ENCODE peak calls at places on chromosome 11, in four cellular contexts. P is sigmoid colon, H is lung, R is Peyer's patch. I is an unnamed sample. For H3K36me3, the result is how much of the 10 kb centered on the place peaks cover.

GRCh38 chr11:106032861-106033260 is 10.8 kb upstream of the MSANTD4 start:
- DNase-seq in P (no peak), R (no peak), H (no peak), I (no peak)

GRCh38 chr11:62933285-62933684 is 12.1 kb upstream of the CHRM1 start:
- DNase-seq in H (no peak), P (no peak), R (no peak), I (no peak)

GRCh38 chr11:47373876-47374820 is 4.2 kb downstream of the SPI1 start:
- DNase-seq in H (peak), P (peak), R (peak), I (peak)

GRCh38 chr11:123580557-123581275 is 73.7 kb downstream of the SCN3B start:
- DNase-seq in R (peak), H (peak), P (no peak), I (peak)

GRCh38 chr11:17861036-17861755 is 126.6 kb downstream of the KCNC1 start:
- DNase-seq in R (no peak), P (no peak), H (no peak), I (no peak)

GRCh38 chr11:128208329-128209220 is 378.8 kb downstream of the ETS1 start:
- DNase-seq in R (no peak), P (no peak), H (peak), I (no peak)

GRCh38 chr11:126352934-126353801 is 2.3 kb upstream of the ST3GAL4 start:
- DNase-seq in R (no peak), P (no peak), H (no peak), I (no peak)

GRCh38 chr11:23336961-23337360 is 476.7 kb upstream of the CCDC179 start:
- DNase-seq in P (no peak), R (no peak), H (no peak), I (no peak)

GRCh38 chr11:102142333-102142732 is 32.1 kb downstream of the YAP1 start:
- DNase-seq in P (no peak), H (no peak), R (no peak), I (no peak)

GRCh38 chr11:82900277-82901164 is at the start of gene PRCP:
- DNase-seq in R (peak), H (peak), P (peak), I (peak)

GRCh38 chr11:134466909-134467567 is 55.0 kb upstream of the B3GAT1 start:
- DNase-seq in H (no peak), P (peak), R (no peak), I (no peak)

GRCh38 chr11:134670247-134670646 is 258.2 kb upstream of the B3GAT1 start:
- DNase-seq in P (peak), R (no peak), H (peak), I (no peak)

GRCh38 chr11:60910711-60911366 is 3.1 kb upstream of the TMEM109 start:
- DNase-seq in P (peak), R (no peak), H (no peak), I (no peak)

GRCh38 chr11:81278986-81279385 is 1454.7 kb downstream of the FAM181B start:
- DNase-seq in R (no peak), P (no peak), H (no peak), I (no peak)

GRCh38 chr11:115618428-115618827 is 114.2 kb upstream of the CADM1 start:
- DNase-seq in R (no peak), H (no peak), P (no peak), I (no peak)

GRCh38 chr11:20253796-20254195 is 93.5 kb upstream of the DBX1 start:
- DNase-seq in R (no peak), P (no peak), H (no peak), I (no peak)

GRCh38 chr11:67558084-67558772 is 25.4 kb upstream of the GSTP1 start:
- DNase-seq in H (peak), P (no peak), R (no peak), I (no peak)

GRCh38 chr11:45149483-45150056 is 3.1 kb downstream of the PRDM11 start:
- DNase-seq in H (no peak), P (peak), R (no peak), I (no peak)

GRCh38 chr11:29258411-29258810 is 758.4 kb downstream of the KCNA4 start:
- DNase-seq in P (no peak), R (no peak), H (no peak), I (no peak)

GRCh38 chr11:119567667-119568582 is 145.0 kb upstream of the THY1 start:
- DNase-seq in P (peak), R (no peak), H (no peak), I (peak)

GRCh38 chr11:34380696-34381095 is 22.9 kb upstream of the ABTB2 start:
- DNase-seq in P (no peak), H (no peak), R (no peak), I (no peak)

GRCh38 chr11:91104237-91104636 is 881.4 kb upstream of the CHORDC1 start:
- DNase-seq in R (no peak), P (no peak), H (no peak), I (no peak)

GRCh38 chr11:93225642-93226041 is 27.9 kb upstream of the SLC36A4 start:
- DNase-seq in R (no peak), P (no peak), H (no peak), I (no peak)

GRCh38 chr11:94304559-94304958 is at the start of gene IZUMO1R:
- DNase-seq in P (no peak), R (no peak), H (no peak), I (no peak)

GRCh38 chr11:45332486-45332934 is 46.4 kb upstream of the SYT13 start:
- DNase-seq in P (peak), R (no peak), H (no peak), I (peak)

GRCh38 chr11:129249351-129249750 is 57.2 kb upstream of the ARHGAP32 start:
- DNase-seq in R (no peak), P (no peak), H (no peak), I (no peak)

GRCh38 chr11:125110996-125111340 is 458 bp downstream of the TMEM218 start:
- DNase-seq in H (no peak), P (no peak), R (no peak), I (no peak)

GRCh38 chr11:3700910-3701309 is 29.7 kb upstream of the CHRNA10 start:
- DNase-seq in P (no peak), H (no peak), R (no peak), I (no peak)

GRCh38 chr11:45652781-45653180 is 12.6 kb downstream of the CHST1 start:
- DNase-seq in R (no peak), H (no peak), P (peak), I (no peak)

GRCh38 chr11:64081663-64082442 is 46.1 kb downstream of the FLRT1 start:
- DNase-seq in P (no peak), R (no peak), H (no peak), I (peak)

GRCh38 chr11:8694137-8694536 is 11.5 kb downstream of the RPL27A start:
- DNase-seq in P (no peak), H (no peak), R (no peak), I (no peak)
- H3K36me3 ChIP-seq in P (half or more), H (under half), R (under half), I (under half)

DNA sequence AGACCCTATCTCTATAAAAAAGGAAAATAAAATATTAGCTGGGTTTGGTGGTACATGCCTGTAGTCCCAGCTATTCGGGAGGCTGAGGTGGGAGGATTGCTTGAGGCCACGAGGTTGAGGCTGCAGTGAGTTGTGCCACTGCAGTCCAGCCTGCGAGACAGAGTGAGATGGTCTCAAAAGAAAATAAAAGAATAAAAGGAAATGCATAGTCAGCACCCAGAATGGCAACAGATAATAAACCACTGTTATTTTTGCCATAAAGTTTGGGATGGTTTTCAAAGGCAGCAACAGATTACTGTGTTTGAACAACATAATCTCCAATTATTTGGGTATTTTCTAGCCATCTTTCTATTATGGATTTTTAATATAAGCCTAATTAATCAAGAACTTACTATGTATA is 61.9 kb downstream of the ATG16L2 start:
- DNase-seq in R (no peak), H (no peak), P (no peak), I (no peak)
- H3K36me3 ChIP-seq in R (under half), H (under half), P (under half), I (under half)

GRCh38 chr11:12003815-12004214 is 4.6 kb downstream of the DKK3 start:
- DNase-seq in H (no peak), P (no peak), R (no peak), I (no peak)
- H3K36me3 ChIP-seq in H (under half), P (under half), R (under half), I (under half)

DNA sequence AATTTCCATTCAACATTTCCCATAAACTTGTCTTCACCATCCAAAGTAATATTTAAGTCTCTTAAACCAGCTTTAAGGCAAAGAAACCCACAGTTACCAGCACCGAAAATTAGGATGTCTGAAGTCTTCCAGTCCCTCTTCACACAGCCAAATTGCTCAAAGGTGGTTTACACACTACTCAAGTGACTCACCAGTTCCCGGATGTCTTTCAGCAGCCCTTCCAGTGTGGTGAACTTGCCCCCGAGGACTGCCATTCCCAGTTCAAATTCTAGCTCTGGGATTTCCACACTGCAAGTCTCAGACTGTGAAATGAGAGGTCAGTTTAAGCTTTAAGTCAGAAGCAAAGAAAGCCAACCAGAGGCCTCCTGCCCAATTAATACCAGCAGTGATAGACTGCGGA is 5.1 kb downstream of the ZPR1 start:
- DNase-seq in P (no peak), H (no peak), R (no peak), I (no peak)
- H3K36me3 ChIP-seq in P (under half), H (under half), R (under half), I (under half)

GRCh38 chr11:66334605-66335442 is 1.4 kb downstream of the RIN1 start:
- DNase-seq in R (no peak), P (peak), H (no peak), I (no peak)

GRCh38 chr11:66335531-66336233 is 552 bp downstream of the RIN1 start:
- DNase-seq in R (no peak), H (no peak), P (peak), I (no peak)

GRCh38 chr11:66332371-66333219 is 3.6 kb downstream of the RIN1 start:
- DNase-seq in H (no peak), R (no peak), P (peak), I (no peak)

GRCh38 chr11:66333220-66333877 is 2.9 kb downstream of the RIN1 start:
- DNase-seq in H (no peak), P (peak), R (no peak), I (no peak)

DNA sequence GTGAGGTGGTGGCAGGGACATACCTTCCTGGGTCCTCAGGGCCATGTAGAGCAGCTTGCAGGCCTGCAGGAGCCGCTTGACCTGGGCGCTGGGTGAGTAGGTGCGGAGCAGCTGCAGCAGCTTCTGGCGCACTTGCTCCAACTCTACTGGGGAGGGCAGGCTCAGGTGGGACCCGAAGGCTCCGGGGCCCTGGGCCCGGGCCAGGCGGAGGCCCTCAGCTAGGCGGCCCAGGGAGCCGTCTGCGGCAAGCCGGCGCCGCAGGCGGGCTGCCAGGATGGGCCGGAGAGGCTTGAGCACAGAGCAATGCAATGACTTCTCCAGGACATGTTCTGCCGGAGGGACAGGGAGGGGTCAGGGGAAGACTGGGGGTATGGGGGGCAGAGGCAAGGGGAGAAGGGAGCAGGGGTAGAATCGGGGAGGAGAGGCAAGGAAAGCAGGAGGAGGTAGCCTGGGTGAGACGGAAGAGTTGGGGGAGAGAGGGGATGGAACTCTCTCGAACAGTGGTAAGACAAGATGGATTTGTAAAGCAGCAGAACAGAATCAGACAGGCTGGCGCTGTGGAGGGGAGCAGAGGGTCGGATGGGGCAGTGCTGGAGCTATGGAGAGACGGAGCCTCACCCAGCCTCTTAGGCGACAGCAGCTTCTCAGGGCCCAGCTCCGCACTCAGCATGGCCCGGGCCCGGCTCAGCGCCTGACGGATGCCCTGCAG is 2.2 kb downstream of the RIN1 start:
- DNase-seq in R (no peak), P (no peak), H (no peak), I (no peak)
- H3K36me3 ChIP-seq in R (under half), P (under half), H (under half), I (under half)